ENCODE peak calls at places on chromosomes 13 and 19, in ten cellular contexts. X is fibroblast of mammary gland; R is heart right ventricle; U is fibroblast of villous mesenchyme; Q is upper lobe of left lung; M is stimulated activated CD4-positive, alpha-beta T cell treated with anti-CD3 and anti-CD28 coated beads, Interleukin-1b, Interleukin-23, amount 100 ng/mL, for 1 hour; A is activated T-helper 1 cell treated with anti-CD3 and anti-CD28 coated beads, Interleukin-12 subunit alpha, Interleukin-12 subunit beta, Interleukin-2, Interleukin-4 antibody, amounts not matched to agents 30 ng/mL and 10 ng/mL and 1 ng/mL, durations not matched to agents 14 hours and 24 hours and 36 hours; E is T follicular helper cell; W is esophagus squamous epithelium; I is activated gamma-delta T cell treated with anti-CD3 and anti-CD28 coated beads, Interleukin-2, amount 50 U/mL, for 16 hours. V is an unnamed sample.
A peak's percentile ranks its signal among the peaks of the same experiment; 100 is the strongest.

GRCh38 chr13:48159436-48160225 is 64.7 kb upstream of the MED4 start:
- DNase-seq in X (peak; percentile 37), R (no peak), U (peak; percentile 7), Q (no peak), M (no peak), A (no peak), E (no peak), W (no peak), I (no peak), V (no peak)

GRCh38 chr19:2096543-2097329 is at the start of gene IZUMO4:
- DNase-seq in X (peak; percentile 95), R (peak; percentile 100), U (peak; percentile 98), Q (peak; percentile 99), M (peak; percentile 100), A (peak; percentile 99), E (peak; percentile 100), W (peak; percentile 88), I (peak; percentile 100), V (peak; percentile 99)

GRCh38 chr19:54336893-54337857 is 1.8 kb downstream of the LILRA4 start:
- DNase-seq in X (no peak), R (no peak), U (no peak), Q (no peak), M (no peak), A (no peak), E (no peak), W (no peak), I (no peak), V (no peak)

GRCh38 chr19:14383556-14383897 is 2.3 kb downstream of the ADGRE5 start:
- DNase-seq in X (peak; percentile 52), R (peak; percentile 42), U (peak; percentile 54), Q (no peak), M (no peak), A (no peak), E (no peak), W (no peak), I (no peak), V (no peak)

GRCh38 chr13:45584816-45585215 is 30.7 kb downstream of the ERICH6B start:
- DNase-seq in X (peak; percentile 6), R (no peak), U (peak; percentile 27), Q (no peak), M (no peak), A (no peak), E (no peak), W (no peak), I (no peak), V (no peak)

GRCh38 chr19:50248413-50248812 is 45.0 kb downstream of the MYH14 start:
- DNase-seq in X (no peak), R (no peak), U (no peak), Q (no peak), M (no peak), A (no peak), E (no peak), W (no peak), I (no peak), V (no peak)

GRCh38 chr19:14494910-14495677 is 833 bp downstream of the GIPC1 start:
- DNase-seq in X (no peak), R (no peak), U (no peak), Q (peak; percentile 59), M (no peak), A (no peak), E (no peak), W (no peak), I (no peak), V (no peak)

GRCh38 chr13:111367340-111367739 is 46.9 kb downstream of the TEX29 start:
- DNase-seq in X (no peak), R (no peak), U (no peak), Q (no peak), M (no peak), A (no peak), E (no peak), W (no peak), I (no peak), V (no peak)

GRCh38 chr19:57357406-57357805 is 5.9 kb upstream of the TRAPPC2B start:
- DNase-seq in X (no peak), R (no peak), U (no peak), Q (no peak), M (no peak), A (no peak), E (no peak), W (no peak), I (no peak), V (no peak)

GRCh38 chr13:68667863-68668262 is 1437.7 kb upstream of the PCDH9 start:
- DNase-seq in X (no peak), R (no peak), U (no peak), Q (no peak), M (no peak), A (no peak), E (no peak), W (no peak), I (no peak), V (no peak)

GRCh38 chr19:54030895-54031586 is 32.7 kb downstream of the VSTM1 start:
- DNase-seq in X (peak; percentile 47), R (no peak), U (peak; percentile 49), Q (no peak), M (no peak), A (no peak), E (no peak), W (no peak), I (no peak), V (no peak)

GRCh38 chr13:113767366-113767765 is 8.3 kb downstream of the TMEM255B start:
- DNase-seq in X (no peak), R (no peak), U (no peak), Q (no peak), M (no peak), A (no peak), E (no peak), W (no peak), I (no peak), V (no peak)

GRCh38 chr13:45194081-45194939 is 6.5 kb downstream of the KCTD4 start:
- DNase-seq in X (peak; percentile 71), R (peak; percentile 23), U (peak; percentile 46), Q (no peak), M (no peak), A (no peak), E (no peak), W (no peak), I (no peak), V (no peak)

V was measured in thyroid gland.